ENCODE peak calls at places on chromosome 1, in ten cellular contexts. One of them, this sample, is unnamed.

GRCh38 chr1:175317795-175318194 is 125.2 kb upstream of the KIAA0040 start:
- DNase-seq in AG10803: no peak
- DNase-seq in upper lobe of right lung: no peak
- DNase-seq in prostate gland: peak; percentile 25
- DNase-seq in epithelial cell of esophagus: peak; percentile 41
- DNase-seq in right lobe of liver: no peak
- DNase-seq in left ventricle myocardium inferior: no peak
- DNase-seq in PC-3: peak; percentile 2
- DNase-seq in testis: peak; percentile 22
- DNase-seq in pancreas: peak; percentile 73
- DNase-seq in this sample: peak; percentile 71

GRCh38 chr1:43763497-43763973 is 56.2 kb downstream of the ST3GAL3 start:
- DNase-seq in AG10803: peak; percentile 89
- DNase-seq in upper lobe of right lung: no peak
- DNase-seq in prostate gland: peak; percentile 84
- DNase-seq in epithelial cell of esophagus: peak; percentile 91
- DNase-seq in right lobe of liver: no peak
- DNase-seq in left ventricle myocardium inferior: peak; percentile 30
- DNase-seq in PC-3: peak; percentile 93
- DNase-seq in testis: peak; percentile 88
- DNase-seq in pancreas: peak; percentile 78
- DNase-seq in this sample: peak; percentile 92

GRCh38 chr1:156664949-156665411 is 12.2 kb downstream of the NES start:
- DNase-seq in AG10803: no peak
- DNase-seq in upper lobe of right lung: no peak
- DNase-seq in prostate gland: no peak
- DNase-seq in epithelial cell of esophagus: no peak
- DNase-seq in right lobe of liver: no peak
- DNase-seq in left ventricle myocardium inferior: peak; percentile 82
- DNase-seq in PC-3: no peak
- DNase-seq in testis: peak; percentile 62
- DNase-seq in pancreas: no peak
- DNase-seq in this sample: no peak

GRCh38 chr1:204313675-204314074 is 46.1 kb downstream of the PLEKHA6 start:
- DNase-seq in AG10803: no peak
- DNase-seq in upper lobe of right lung: no peak
- DNase-seq in prostate gland: no peak
- DNase-seq in epithelial cell of esophagus: no peak
- DNase-seq in right lobe of liver: no peak
- DNase-seq in left ventricle myocardium inferior: no peak
- DNase-seq in PC-3: no peak
- DNase-seq in testis: no peak
- DNase-seq in pancreas: no peak
- DNase-seq in this sample: no peak

GRCh38 chr1:20058531-20058930 is 11.5 kb upstream of the PLA2G5 start:
- DNase-seq in AG10803: peak; percentile 86
- DNase-seq in upper lobe of right lung: no peak
- DNase-seq in prostate gland: no peak
- DNase-seq in epithelial cell of esophagus: peak; percentile 39
- DNase-seq in right lobe of liver: no peak
- DNase-seq in left ventricle myocardium inferior: no peak
- DNase-seq in PC-3: peak; percentile 86
- DNase-seq in testis: no peak
- DNase-seq in pancreas: no peak
- DNase-seq in this sample: no peak

GRCh38 chr1:224358288-224358687 is 1.6 kb downstream of the CNIH4 start:
- DNase-seq in AG10803: no peak
- DNase-seq in upper lobe of right lung: peak; percentile 75
- DNase-seq in prostate gland: no peak
- DNase-seq in epithelial cell of esophagus: no peak
- DNase-seq in right lobe of liver: no peak
- DNase-seq in left ventricle myocardium inferior: no peak
- DNase-seq in PC-3: no peak
- DNase-seq in testis: no peak
- DNase-seq in pancreas: no peak
- DNase-seq in this sample: no peak

GRCh38 chr1:9577423-9577822 is 11.3 kb upstream of the TMEM201 start:
- DNase-seq in AG10803: no peak
- DNase-seq in upper lobe of right lung: no peak
- DNase-seq in prostate gland: no peak
- DNase-seq in epithelial cell of esophagus: no peak
- DNase-seq in right lobe of liver: no peak
- DNase-seq in left ventricle myocardium inferior: no peak
- DNase-seq in PC-3: no peak
- DNase-seq in testis: no peak
- DNase-seq in pancreas: no peak
- DNase-seq in this sample: no peak

GRCh38 chr1:7553042-7553690 is 217.9 kb upstream of the VAMP3 start:
- DNase-seq in AG10803: no peak
- DNase-seq in upper lobe of right lung: peak; percentile 48
- DNase-seq in prostate gland: no peak
- DNase-seq in epithelial cell of esophagus: no peak
- DNase-seq in right lobe of liver: no peak
- DNase-seq in left ventricle myocardium inferior: no peak
- DNase-seq in PC-3: no peak
- DNase-seq in testis: no peak
- DNase-seq in pancreas: no peak
- DNase-seq in this sample: no peak

GRCh38 chr1:226001852-226002666 is 2.9 kb upstream of the SDE2 start:
- DNase-seq in AG10803: peak; percentile 90
- DNase-seq in upper lobe of right lung: peak; percentile 74
- DNase-seq in prostate gland: peak; percentile 82
- DNase-seq in epithelial cell of esophagus: no peak
- DNase-seq in right lobe of liver: peak; percentile 53
- DNase-seq in left ventricle myocardium inferior: peak; percentile 40
- DNase-seq in PC-3: peak; percentile 26
- DNase-seq in testis: peak; percentile 71
- DNase-seq in pancreas: peak; percentile 85
- DNase-seq in this sample: peak; percentile 36

GRCh38 chr1:7373936-7374760 is 396.9 kb upstream of the VAMP3 start:
- DNase-seq in AG10803: peak; percentile 6
- DNase-seq in upper lobe of right lung: peak; percentile 40
- DNase-seq in prostate gland: no peak
- DNase-seq in epithelial cell of esophagus: no peak
- DNase-seq in right lobe of liver: no peak
- DNase-seq in left ventricle myocardium inferior: no peak
- DNase-seq in PC-3: no peak
- DNase-seq in testis: peak; percentile 1
- DNase-seq in pancreas: no peak
- DNase-seq in this sample: no peak

GRCh38 chr1:30535595-30536325 is 187.6 kb downstream of the MATN1 start:
- DNase-seq in AG10803: no peak
- DNase-seq in upper lobe of right lung: peak; percentile 20
- DNase-seq in prostate gland: no peak
- DNase-seq in epithelial cell of esophagus: no peak
- DNase-seq in right lobe of liver: no peak
- DNase-seq in left ventricle myocardium inferior: no peak
- DNase-seq in PC-3: no peak
- DNase-seq in testis: no peak
- DNase-seq in pancreas: no peak
- DNase-seq in this sample: no peak

GRCh38 chr1:14553711-14554110 is 44.8 kb upstream of the KAZN start:
- DNase-seq in AG10803: no peak
- DNase-seq in upper lobe of right lung: no peak
- DNase-seq in prostate gland: no peak
- DNase-seq in epithelial cell of esophagus: no peak
- DNase-seq in right lobe of liver: no peak
- DNase-seq in left ventricle myocardium inferior: no peak
- DNase-seq in PC-3: no peak
- DNase-seq in testis: no peak
- DNase-seq in pancreas: no peak
- DNase-seq in this sample: no peak

GRCh38 chr1:42817440-42817767 is 207 bp upstream of the SVBP start:
- DNase-seq in AG10803: no peak
- DNase-seq in upper lobe of right lung: no peak
- DNase-seq in prostate gland: no peak
- DNase-seq in epithelial cell of esophagus: no peak
- DNase-seq in right lobe of liver: no peak
- DNase-seq in left ventricle myocardium inferior: no peak
- DNase-seq in PC-3: no peak
- DNase-seq in testis: no peak
- DNase-seq in pancreas: no peak
- DNase-seq in this sample: no peak

GRCh38 chr1:207964195-207964966 is 53.5 kb upstream of the CD34 start:
- DNase-seq in AG10803: peak; percentile 40
- DNase-seq in upper lobe of right lung: no peak
- DNase-seq in prostate gland: peak; percentile 28
- DNase-seq in epithelial cell of esophagus: peak; percentile 62
- DNase-seq in right lobe of liver: no peak
- DNase-seq in left ventricle myocardium inferior: no peak
- DNase-seq in PC-3: peak; percentile 21
- DNase-seq in testis: no peak
- DNase-seq in pancreas: no peak
- DNase-seq in this sample: no peak

GRCh38 chr1:53733975-53734649 is 4.9 kb downstream of the GLIS1 start:
- DNase-seq in AG10803: peak; percentile 78
- DNase-seq in upper lobe of right lung: no peak
- DNase-seq in prostate gland: no peak
- DNase-seq in epithelial cell of esophagus: peak; percentile 44
- DNase-seq in right lobe of liver: no peak
- DNase-seq in left ventricle myocardium inferior: no peak
- DNase-seq in PC-3: peak; percentile 89
- DNase-seq in testis: no peak
- DNase-seq in pancreas: no peak
- DNase-seq in this sample: no peak
- TF ChIP-seq CTCF in AG10803: no peak
- TF ChIP-seq CTCF in upper lobe of right lung: no peak
- TF ChIP-seq CTCF in prostate gland: no peak
- TF ChIP-seq CTCF in epithelial cell of esophagus: no peak
- TF ChIP-seq CTCF in right lobe of liver: no peak
- TF ChIP-seq CTCF in left ventricle myocardium inferior: no peak
- TF ChIP-seq CTCF in PC-3: peak; percentile 30
- TF ChIP-seq CTCF in testis: no peak
- TF ChIP-seq CTCF in pancreas: no peak
- TF ChIP-seq CTCF in this sample: peak; percentile 4

DNA sequence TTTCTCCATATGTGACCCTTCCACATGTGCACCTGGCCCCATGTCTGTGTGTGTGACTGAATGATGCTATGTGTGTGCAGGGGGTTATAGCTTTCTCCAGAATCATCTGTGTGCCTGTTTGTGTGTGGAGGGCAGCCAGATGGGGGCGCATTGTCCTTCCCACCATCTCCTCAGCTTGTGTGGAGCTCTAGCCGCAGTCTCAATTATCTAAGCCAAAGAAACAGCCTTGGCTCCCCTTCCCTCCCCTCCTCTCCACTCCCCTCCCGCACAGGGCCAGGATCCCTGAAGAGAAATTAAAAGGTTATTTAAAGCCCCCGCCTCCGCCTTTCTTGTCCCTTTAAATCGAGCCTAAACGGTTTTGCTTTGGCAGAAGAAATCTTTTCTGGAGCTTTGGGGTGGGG is 1.8 kb upstream of the DMBX1 start:
- DNase-seq in AG10803: no peak
- DNase-seq in upper lobe of right lung: no peak
- DNase-seq in prostate gland: no peak
- DNase-seq in epithelial cell of esophagus: peak; percentile 11
- DNase-seq in right lobe of liver: no peak
- DNase-seq in left ventricle myocardium inferior: no peak
- DNase-seq in PC-3: no peak
- DNase-seq in testis: no peak
- DNase-seq in pancreas: no peak
- DNase-seq in this sample: no peak
- TF ChIP-seq CTCF in AG10803: peak; percentile 30
- TF ChIP-seq CTCF in upper lobe of right lung: no peak
- TF ChIP-seq CTCF in prostate gland: no peak
- TF ChIP-seq CTCF in epithelial cell of esophagus: no peak
- TF ChIP-seq CTCF in right lobe of liver: no peak
- TF ChIP-seq CTCF in left ventricle myocardium inferior: no peak
- TF ChIP-seq CTCF in PC-3: peak; percentile 44
- TF ChIP-seq CTCF in testis: no peak
- TF ChIP-seq CTCF in pancreas: no peak
- TF ChIP-seq CTCF in this sample: no peak

DNA sequence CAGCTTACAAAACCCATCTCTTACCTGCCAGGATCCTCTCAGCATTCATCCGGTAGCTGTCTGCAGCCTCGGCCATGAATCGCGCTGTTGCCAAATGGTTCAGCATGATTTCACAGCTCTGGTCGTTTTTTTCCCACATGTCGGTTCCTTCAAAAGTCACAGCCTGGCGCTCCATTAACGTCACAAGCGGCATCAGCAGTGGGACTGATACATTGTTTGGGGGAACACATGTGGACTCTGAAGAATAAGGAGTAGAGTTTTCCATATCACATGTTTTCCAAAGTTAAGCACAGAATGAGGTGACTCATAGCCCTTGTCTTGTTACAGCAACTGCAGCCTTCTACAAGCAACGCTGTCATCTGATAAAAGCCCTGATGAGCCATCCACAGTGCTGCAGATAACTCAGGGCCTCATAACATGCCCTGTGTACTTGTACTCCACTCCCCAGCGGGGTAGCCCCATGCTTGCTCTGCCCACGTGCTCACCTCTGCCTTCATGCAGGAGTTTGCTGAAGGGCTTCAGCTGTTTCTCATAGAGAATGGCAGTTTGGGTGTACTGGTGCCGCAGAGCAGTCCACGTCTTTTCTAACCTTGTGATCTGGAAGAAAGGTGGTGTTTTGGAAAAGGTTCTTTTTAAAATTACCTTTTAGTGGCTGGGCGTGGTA is 114.2 kb downstream of the BCAR3 start:
- DNase-seq in AG10803: peak; percentile 76
- DNase-seq in upper lobe of right lung: no peak
- DNase-seq in prostate gland: no peak
- DNase-seq in epithelial cell of esophagus: peak; percentile 82
- DNase-seq in right lobe of liver: no peak
- DNase-seq in left ventricle myocardium inferior: peak; percentile 24
- DNase-seq in PC-3: peak; percentile 52
- DNase-seq in testis: peak; percentile 88
- DNase-seq in pancreas: no peak
- DNase-seq in this sample: no peak
- TF ChIP-seq CTCF in AG10803: no peak
- TF ChIP-seq CTCF in upper lobe of right lung: no peak
- TF ChIP-seq CTCF in prostate gland: no peak
- TF ChIP-seq CTCF in epithelial cell of esophagus: no peak
- TF ChIP-seq CTCF in right lobe of liver: no peak
- TF ChIP-seq CTCF in left ventricle myocardium inferior: no peak
- TF ChIP-seq CTCF in PC-3: no peak
- TF ChIP-seq CTCF in testis: no peak
- TF ChIP-seq CTCF in pancreas: no peak
- TF ChIP-seq CTCF in this sample: no peak

DNA sequence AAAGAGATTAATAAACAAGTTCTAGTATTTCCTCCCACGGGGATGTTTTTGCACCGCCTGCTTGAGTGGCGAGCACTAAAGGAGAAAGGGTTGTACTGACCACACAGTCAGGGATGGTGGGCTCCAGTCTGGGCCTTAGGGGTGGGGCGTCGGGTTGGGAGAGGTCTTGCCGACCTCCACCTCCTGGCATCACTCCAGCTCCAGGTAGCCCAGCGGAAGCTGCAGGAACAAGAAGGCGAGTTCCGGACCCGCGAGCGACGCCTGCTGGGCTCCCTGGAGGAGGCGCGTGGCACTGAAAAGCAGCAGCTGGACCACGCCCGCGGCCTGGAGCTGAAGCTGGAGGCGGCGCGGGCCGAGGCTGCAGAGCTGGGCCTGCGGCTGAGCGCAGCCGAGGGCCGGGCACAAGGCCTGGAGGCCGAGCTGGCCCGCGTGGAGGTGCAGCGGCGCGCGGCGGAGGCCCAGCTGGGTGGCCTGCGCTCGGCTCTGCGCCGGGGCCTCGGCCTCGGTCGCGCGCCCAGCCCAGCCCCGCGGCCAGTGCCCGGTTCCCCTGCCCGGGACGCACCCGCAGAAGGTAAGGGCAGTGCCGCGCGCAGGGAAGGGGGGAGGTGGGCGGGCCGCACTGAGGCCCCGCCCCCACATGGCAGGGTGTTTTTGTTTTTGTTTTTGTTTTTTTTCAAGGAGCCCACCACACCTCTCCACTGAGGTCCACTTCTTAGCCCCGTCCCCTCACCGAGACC is 19.7 kb downstream of the MFAP2 start:
- DNase-seq in AG10803: peak; percentile 80
- DNase-seq in upper lobe of right lung: peak; percentile 97
- DNase-seq in prostate gland: peak; percentile 78
- DNase-seq in epithelial cell of esophagus: peak; percentile 81
- DNase-seq in right lobe of liver: peak; percentile 89
- DNase-seq in left ventricle myocardium inferior: peak; percentile 88
- DNase-seq in PC-3: peak; percentile 87
- DNase-seq in testis: peak; percentile 86
- DNase-seq in pancreas: peak; percentile 95
- DNase-seq in this sample: peak; percentile 52
- TF ChIP-seq CTCF in AG10803: peak; percentile 61
- TF ChIP-seq CTCF in upper lobe of right lung: peak; percentile 75
- TF ChIP-seq CTCF in prostate gland: peak; percentile 79
- TF ChIP-seq CTCF in epithelial cell of esophagus: peak; percentile 66
- TF ChIP-seq CTCF in right lobe of liver: peak; percentile 71
- TF ChIP-seq CTCF in left ventricle myocardium inferior: peak; percentile 75
- TF ChIP-seq CTCF in PC-3: peak; percentile 70
- TF ChIP-seq CTCF in testis: peak; percentile 21
- TF ChIP-seq CTCF in pancreas: peak; percentile 59
- TF ChIP-seq CTCF in this sample: peak; percentile 70